ENCODE peak calls at places on chromosomes 1 and 21, in eight cellular contexts. B is CD4-positive, alpha-beta T cell; U is stimulated activated CD8-positive, alpha-beta memory T cell treated with anti-CD3 and anti-CD28 coated beads, Interleukin-12 subunit alpha, Interleukin-12 subunit beta, amount 100 ng/mL, for 4 hours; S is GM03348; P is astrocyte; J is substantia nigra; K is mucosa of gallbladder; Y is activated CD4-positive, alpha-beta T cell treated with anti-CD3 and anti-CD28 coated beads, Interleukin-2, amount 50 U/mL, for 1 hour. V is an unnamed sample.

GRCh38 chr1:213783898-213784297 is 203.9 kb upstream of the PROX1 start:
- DNase-seq in Y (no peak), B (no peak), P (no peak), U (no peak), K (no peak), S (no peak), J (no peak), V (no peak)

GRCh38 chr1:240946926-240947325 is 335.0 kb upstream of the GREM2 start:
- DNase-seq in U (no peak), P (peak), K (peak), Y (no peak), B (no peak), J (no peak), S (peak), V (no peak)

GRCh38 chr1:192603218-192603787 is 27.7 kb downstream of the RGS1 start:
- DNase-seq in B (no peak), K (no peak), P (no peak), Y (no peak), U (no peak), S (no peak), J (no peak), V (no peak)

GRCh38 chr1:27787895-27788294 is 14.9 kb downstream of the STX12 start:
- DNase-seq in K (no peak), S (peak), P (peak), J (no peak), U (no peak), B (no peak), Y (no peak), V (no peak)

GRCh38 chr1:47875831-47876586 is 121.2 kb downstream of the TRABD2B start:
- DNase-seq in B (no peak), S (no peak), Y (no peak), P (no peak), K (peak), U (no peak), J (no peak), V (no peak)

GRCh38 chr1:17438977-17439249 is 564 bp downstream of the RCC2 start:
- DNase-seq in S (no peak), J (peak), Y (no peak), B (no peak), K (no peak), U (no peak), P (no peak), V (no peak)

GRCh38 chr1:57066980-57067615 is 101.3 kb upstream of the C8B start:
- DNase-seq in U (no peak), P (no peak), Y (no peak), B (no peak), K (no peak), J (no peak), S (no peak), V (no peak)

GRCh38 chr21:31618696-31619430 is 40.6 kb upstream of the SOD1 start:
- DNase-seq in B (no peak), K (no peak), J (no peak), P (no peak), S (no peak), Y (no peak), U (no peak), V (no peak)

GRCh38 chr1:203074610-203075009 is 11.2 kb downstream of the MYOG start:
- DNase-seq in J (no peak), U (no peak), S (no peak), P (no peak), K (no peak), Y (no peak), B (no peak), V (no peak)

GRCh38 chr21:32459972-32460371 is 47.5 kb downstream of the EVA1C start:
- DNase-seq in K (no peak), B (no peak), U (no peak), Y (no peak), P (no peak), S (peak), J (no peak), V (no peak)

GRCh38 chr21:46187814-46188213 is 3.6 kb upstream of the SPATC1L start:
- DNase-seq in P (no peak), Y (no peak), J (no peak), K (no peak), U (no peak), S (no peak), B (no peak), V (peak)

GRCh38 chr1:219938706-219939105 is 10.3 kb upstream of the SLC30A10 start:
- DNase-seq in J (no peak), B (no peak), U (no peak), K (no peak), Y (no peak), S (no peak), P (peak), V (peak)

GRCh38 chr1:233790662-233791371 is 113.7 kb upstream of the SLC35F3 start:
- DNase-seq in K (peak), U (no peak), Y (peak), P (peak), S (peak), J (peak), B (no peak), V (no peak)

GRCh38 chr1:183198463-183198862 is 12.4 kb downstream of the LAMC2 start:
- DNase-seq in Y (no peak), J (no peak), S (no peak), K (no peak), U (no peak), B (no peak), P (peak), V (no peak)

GRCh38 chr1:204154525-204155255 is 2.8 kb upstream of the ETNK2 start:
- DNase-seq in P (no peak), U (no peak), J (no peak), B (no peak), S (no peak), K (no peak), Y (no peak), V (no peak)

GRCh38 chr1:80244366-80244765 is 1237.8 kb upstream of the ADGRL4 start:
- DNase-seq in K (no peak), P (no peak), S (no peak), U (no peak), J (no peak), Y (no peak), B (no peak), V (no peak)

GRCh38 chr1:184792450-184792969 is 37.9 kb upstream of the EDEM3 start:
- DNase-seq in Y (no peak), U (no peak), J (no peak), B (no peak), S (peak), K (peak), P (peak), V (peak)

GRCh38 chr1:157147037-157147436 is 8.8 kb upstream of the ETV3 start:
- DNase-seq in S (no peak), P (no peak), B (no peak), Y (no peak), J (no peak), U (no peak), K (no peak), V (no peak)

GRCh38 chr21:43361493-43362296 is 65.2 kb downstream of the SIK1 start:
- DNase-seq in P (no peak), J (no peak), K (peak), S (no peak), Y (peak), B (peak), U (peak), V (peak)

GRCh38 chr21:43291347-43291950 is 122.6 kb downstream of the CRYAA start:
- DNase-seq in Y (no peak), B (no peak), U (no peak), K (no peak), J (no peak), P (no peak), S (no peak), V (no peak)

GRCh38 chr21:46212721-46213484 is 15.7 kb downstream of the LSS start:
- DNase-seq in U (no peak), P (no peak), K (no peak), B (peak), J (no peak), Y (no peak), S (no peak), V (no peak)

GRCh38 chr1:2233468-2233867 is 5.3 kb downstream of the SKI start:
- DNase-seq in U (no peak), P (no peak), Y (no peak), S (peak), K (no peak), B (no peak), J (no peak), V (no peak)

GRCh38 chr1:47758341-47759237 is 238.6 kb downstream of the TRABD2B start:
- DNase-seq in U (no peak), Y (no peak), S (no peak), P (no peak), J (no peak), B (peak), K (no peak), V (no peak)

GRCh38 chr1:164726235-164726634 is 167.3 kb downstream of the PBX1 start:
- DNase-seq in U (no peak), B (no peak), Y (no peak), J (no peak), K (no peak), P (peak), S (peak), V (no peak)

GRCh38 chr21:28516996-28517592 is 475.6 kb downstream of the LTN1 start:
- DNase-seq in P (peak), U (peak), J (peak), K (peak), S (no peak), B (peak), Y (peak), V (no peak)

GRCh38 chr1:73065585-73065984 is 783.2 kb upstream of the NEGR1 start:
- DNase-seq in P (no peak), J (no peak), Y (no peak), K (no peak), S (no peak), U (no peak), B (no peak), V (no peak)

GRCh38 chr1:203126866-203127671 is 457 bp upstream of the ADORA1 start:
- DNase-seq in P (peak), U (no peak), B (peak), S (peak), J (no peak), K (no peak), Y (no peak), V (peak)

GRCh38 chr1:12244078-12244477 is 14.2 kb downstream of the VPS13D start:
- DNase-seq in S (no peak), U (no peak), P (no peak), B (no peak), Y (no peak), J (no peak), K (no peak), V (no peak)

GRCh38 chr1:226870323-226871046 is at the start of gene PSEN2:
- DNase-seq in K (peak), P (peak), J (peak), U (peak), Y (peak), B (peak), S (peak), V (peak)

GRCh38 chr1:75954594-75954993 is 22.4 kb upstream of the ASB17 start:
- DNase-seq in B (no peak), Y (no peak), U (no peak), P (peak), J (no peak), S (no peak), K (no peak), V (no peak)

V was measured in right atrium auricular region.